ENCODE peak calls at places on chromosomes 12 and 14, in six cellular contexts. S is testis, V is fibroblast of lung, D is spleen, Q is pancreas, K is PC-3. C is an unnamed sample. For H3K4me1, the result is how much of the 10 kb centered on the place peaks cover.

GRCh38 chr14:95156153-95156764 is 1.1 kb downstream of the DICER1 start:
- DNase-seq in D (no peak), S (peak), V (peak), Q (no peak), K (peak), C (peak)

GRCh38 chr12:108612788-108613282 is 15.0 kb upstream of the TMEM119 start:
- DNase-seq in Q (no peak), S (no peak), D (no peak), K (no peak), V (peak), C (peak)

GRCh38 chr14:64717870-64718269 is 13.6 kb downstream of the PLEKHG3 start:
- DNase-seq in S (peak), K (peak), Q (peak), D (no peak), V (peak), C (peak)

GRCh38 chr14:52117433-52117832 is 48.6 kb upstream of the NID2 start:
- DNase-seq in S (no peak), D (no peak), V (no peak), K (no peak), Q (no peak), C (no peak)

GRCh38 chr14:92690171-92691011 is 58.0 kb downstream of the LGMN start:
- DNase-seq in K (peak), S (peak), D (peak), Q (peak), V (peak), C (no peak)

GRCh38 chr14:58659846-58660245 is 22.1 kb downstream of the DACT1 start:
- DNase-seq in K (no peak), Q (peak), S (peak), D (no peak), V (no peak), C (no peak)

GRCh38 chr14:51211149-51211548 is 28.9 kb upstream of the TMX1 start:
- DNase-seq in S (no peak), K (peak), D (no peak), V (peak), Q (peak), C (peak)

GRCh38 chr12:119841433-119842210 is 35.5 kb downstream of the CIT start:
- DNase-seq in D (no peak), Q (no peak), S (no peak), V (peak), K (no peak), C (no peak)

GRCh38 chr14:50783542-50783941 is 47.4 kb downstream of the NIN start:
- DNase-seq in Q (no peak), S (no peak), V (no peak), D (no peak), K (no peak), C (no peak)

GRCh38 chr12:117674313-117674712 is 294.5 kb downstream of the KSR2 start:
- DNase-seq in V (peak), Q (no peak), K (peak), S (no peak), D (no peak), C (no peak)

GRCh38 chr14:49881296-49882006 is 11.4 kb upstream of the ARF6 start:
- DNase-seq in V (no peak), D (no peak), K (no peak), S (no peak), Q (no peak), C (no peak)

DNA sequence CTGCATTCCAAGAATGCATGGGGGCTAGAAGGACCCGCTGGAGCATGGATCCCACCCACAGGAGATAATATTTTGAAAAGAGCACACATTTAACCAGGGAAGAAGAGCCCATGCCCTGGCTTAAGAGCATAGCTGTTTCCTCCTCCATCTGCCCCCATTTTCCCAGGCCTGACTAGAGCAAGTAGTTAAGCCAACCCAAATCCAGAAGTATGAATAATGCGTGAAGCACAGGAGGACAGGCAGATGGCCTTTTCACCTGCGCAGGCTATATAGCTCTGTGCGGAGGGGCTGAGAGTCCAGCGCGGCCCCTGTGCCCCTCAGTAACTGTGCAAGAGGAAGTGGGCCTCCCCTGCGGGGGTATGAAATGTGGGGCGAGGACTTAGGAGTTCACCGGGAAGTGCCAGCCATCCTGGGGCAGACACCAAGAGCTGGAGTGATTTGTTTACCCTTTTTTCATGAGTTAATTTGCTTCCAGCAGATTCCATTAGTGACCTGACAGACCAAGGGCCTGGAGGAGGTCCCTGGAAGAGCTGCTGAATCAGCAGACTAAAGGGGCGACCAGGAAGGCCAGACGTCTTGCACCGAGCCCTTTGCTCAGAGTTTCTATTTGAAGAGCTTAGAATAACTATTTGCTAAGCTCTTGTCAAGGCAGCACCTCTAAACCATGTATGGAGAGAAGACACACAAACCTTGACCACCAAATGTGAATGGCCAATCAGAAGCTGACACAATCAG is 37.2 kb downstream of the DPF3 start:
- DNase-seq in Q (no peak), D (no peak), K (no peak), S (no peak), V (no peak), C (no peak)
- H3K4me1 ChIP-seq in Q (under half), D (under half), K (under half), S (under half), V (under half), C (under half)

GRCh38 chr14:54652890-54653201 is 85.9 kb downstream of the SAMD4A start:
- DNase-seq in V (no peak), S (no peak), Q (no peak), D (no peak), K (no peak), C (no peak)
- H3K4me3 ChIP-seq in V (peak), S (peak), Q (peak), D (no peak), K (peak), C (peak)

GRCh38 chr12:2490746-2491145 is 304.0 kb upstream of the FKBP4 start:
- DNase-seq in D (no peak), S (no peak), Q (no peak), K (no peak), V (no peak), C (no peak)
- H3K4me1 ChIP-seq in D (under half), S (under half), Q (under half), K (under half), V (under half), C (under half)

DNA sequence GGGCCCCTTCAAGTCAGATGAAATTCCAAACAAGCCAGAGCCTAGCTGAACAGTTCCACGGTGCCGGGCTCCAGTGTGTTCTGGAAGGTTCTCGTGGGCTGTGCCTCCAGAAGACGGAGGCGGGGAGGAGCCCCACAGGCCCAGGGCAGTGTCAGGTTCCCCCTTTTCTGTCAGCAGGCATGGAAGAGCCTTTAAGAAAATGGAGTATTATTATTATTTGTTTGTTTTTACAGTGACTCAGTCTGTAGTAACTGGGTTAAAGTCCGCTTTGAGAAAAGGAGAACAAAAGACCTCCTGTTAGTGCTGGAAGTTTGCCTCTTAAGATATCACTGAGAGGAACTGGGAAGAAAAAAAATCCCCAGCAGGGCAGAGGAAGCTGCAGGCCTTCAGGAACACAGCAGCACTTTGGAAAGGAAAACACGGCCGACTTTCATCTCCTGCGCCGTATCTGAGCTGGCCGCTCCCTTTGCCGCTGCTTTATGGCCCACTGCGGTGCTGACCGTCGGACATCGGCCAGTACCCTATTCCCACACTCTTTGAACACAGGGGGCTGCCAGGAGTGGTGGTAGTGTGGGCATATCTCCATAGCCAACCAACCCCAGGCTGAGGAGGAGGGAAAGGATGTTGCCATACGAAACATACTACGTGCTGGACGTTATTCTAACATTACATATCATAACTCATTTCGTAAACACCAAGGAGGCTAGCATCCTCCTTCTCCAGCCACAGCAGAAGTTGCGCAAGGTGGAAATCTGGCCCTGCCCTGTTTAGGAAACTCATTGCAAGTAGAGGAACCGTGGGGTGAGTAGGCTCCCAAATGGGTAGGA is 194.0 kb downstream of the ZFP36L1 start:
- DNase-seq in D (peak), K (peak), Q (peak), S (peak), V (peak), C (peak)
- H3K4me3 ChIP-seq in D (no peak), K (peak), Q (peak), S (no peak), V (peak), C (no peak)

DNA sequence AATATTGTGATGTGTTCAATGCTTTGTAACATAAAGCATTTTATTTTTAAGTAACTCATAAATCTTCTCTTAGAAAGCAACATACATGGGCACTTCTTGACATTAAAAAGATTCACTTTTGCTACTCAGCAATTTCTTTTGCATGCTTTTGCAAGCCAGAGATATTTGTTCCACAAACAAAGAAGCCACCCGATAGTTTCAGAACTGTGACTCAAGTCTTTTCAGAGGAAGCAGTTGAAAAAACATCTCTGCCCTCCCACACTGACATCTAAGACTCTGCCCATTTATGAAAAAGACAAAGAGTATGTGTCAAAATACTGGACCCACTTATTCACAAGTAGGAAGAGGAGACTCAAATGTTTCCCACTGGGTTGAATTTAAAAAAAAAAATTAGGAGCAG is 7.5 kb downstream of the APPL2 start:
- DNase-seq in Q (no peak), D (no peak), S (no peak), K (no peak), V (peak), C (no peak)
- H3K4me1 ChIP-seq in Q (under half), D (half or more), S (half or more), K (under half), V (under half), C (under half)

GRCh38 chr12:93804392-93805179 is 127.4 kb downstream of the CRADD start:
- DNase-seq in D (no peak), S (no peak), Q (no peak), V (peak), K (no peak), C (no peak)
- H3K4me3 ChIP-seq in D (no peak), S (no peak), Q (no peak), V (no peak), K (no peak), C (no peak)

GRCh38 chr12:24993756-24994155 is 44.9 kb upstream of the BCAT1 start:
- DNase-seq in S (no peak), D (no peak), Q (no peak), V (no peak), K (no peak), C (no peak)
- H3K4me1 ChIP-seq in S (under half), D (half or more), Q (under half), V (under half), K (under half), C (under half)

C was measured in SJCRH30.